ENCODE peak calls at places on chromosomes 13 and 19, in ten cellular contexts. B, O, I, X, M, R, G, U, P and Y are unnamed samples.

GRCh38 chr19:55703790-55704215 is 28.8 kb downstream of the EPN1 start:
- DNase-seq in P (peak; percentile 32), M (no peak), I (no peak), B (peak; percentile 79), R (peak; percentile 27), G (no peak), O (no peak), X (no peak), U (peak; percentile 62), Y (peak; percentile 60)

GRCh38 chr19:49556412-49557398 is 23.7 kb downstream of the NOSIP start:
- DNase-seq in R (no peak), M (no peak), X (no peak), G (peak; percentile 79), O (no peak), I (no peak), U (no peak), P (no peak), B (peak; percentile 54), Y (no peak)

GRCh38 chr19:38369584-38369983 is 4.8 kb upstream of the PSMD8 start:
- DNase-seq in O (no peak), X (no peak), G (no peak), I (no peak), M (no peak), B (no peak), P (no peak), R (no peak), U (no peak), Y (no peak)

GRCh38 chr19:12365094-12365371 is 450 bp downstream of the ZNF442 start:
- DNase-seq in R (peak; percentile 36), M (no peak), I (no peak), B (no peak), X (peak; percentile 39), U (no peak), O (peak; percentile 22), P (peak; percentile 42), G (no peak), Y (no peak)

GRCh38 chr19:844300-844971 is 3.6 kb downstream of the PRTN3 start:
- DNase-seq in P (no peak), U (no peak), G (no peak), X (no peak), B (no peak), R (no peak), I (no peak), M (no peak), O (no peak), Y (no peak)

GRCh38 chr19:14940266-14940665 is 1.0 kb upstream of the OR7C2 start:
- DNase-seq in M (no peak), X (no peak), G (no peak), R (no peak), O (no peak), B (no peak), P (no peak), U (no peak), I (no peak), Y (no peak)

GRCh38 chr13:80276371-80277289 is 64.3 kb downstream of the SPRY2 start:
- DNase-seq in U (no peak), R (peak; percentile 75), X (no peak), G (no peak), B (no peak), M (peak; percentile 33), O (peak; percentile 23), P (peak; percentile 34), I (no peak), Y (peak; percentile 63)

GRCh38 chr19:10927691-10928562 is 512 bp downstream of the YIPF2 start:
- DNase-seq in R (no peak), P (no peak), U (no peak), O (no peak), I (no peak), B (no peak), M (no peak), G (no peak), X (no peak), Y (no peak)

GRCh38 chr13:47564041-47564440 is 437.0 kb downstream of the SUCLA2 start:
- DNase-seq in G (no peak), X (no peak), O (no peak), U (no peak), P (no peak), R (no peak), B (no peak), I (no peak), M (no peak), Y (no peak)

GRCh38 chr13:51122868-51123267 is 11.8 kb upstream of the C13orf42 start:
- DNase-seq in U (no peak), R (no peak), O (no peak), M (no peak), I (peak; percentile 12), B (no peak), X (no peak), P (no peak), G (no peak), Y (no peak)

DNA sequence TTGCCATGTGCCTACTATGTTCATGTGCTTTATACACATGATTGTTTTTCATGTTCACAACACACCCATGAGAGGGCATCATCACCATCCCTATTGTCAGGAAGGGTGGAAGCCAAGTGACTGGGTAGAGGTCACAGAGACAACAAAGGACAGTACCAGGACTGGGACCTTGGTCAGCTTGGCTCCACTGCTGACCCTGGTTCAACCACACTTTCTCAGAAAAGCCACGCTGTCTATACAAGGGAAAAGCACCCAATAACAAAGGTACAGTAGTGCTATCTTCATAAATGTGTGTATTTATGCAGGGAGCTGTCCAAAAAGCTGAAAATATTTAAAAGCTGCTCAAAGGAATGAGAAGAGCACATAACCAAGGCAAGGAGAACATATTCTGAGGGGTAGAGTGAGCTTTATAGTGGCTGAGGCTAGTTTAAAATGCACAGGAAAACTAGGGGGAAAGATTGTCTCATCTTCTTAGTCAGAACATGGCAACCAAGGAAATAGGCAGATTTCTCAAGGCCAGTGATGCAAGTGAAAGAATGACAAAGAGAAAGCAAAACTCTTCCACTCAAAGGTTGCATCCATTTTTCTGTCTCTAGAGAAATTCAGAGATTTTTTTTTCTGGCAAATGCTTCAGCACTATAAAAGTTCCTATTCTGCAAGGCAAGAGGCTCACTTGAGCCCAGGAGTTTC is 415.0 kb downstream of the FOXO1 start:
- DNase-seq in O (no peak), X (no peak), I (no peak), R (peak; percentile 73), M (no peak), P (peak; percentile 60), G (no peak), B (no peak), U (no peak), Y (no peak)
- TF ChIP-seq CTCF in O (no peak), X (no peak), I (no peak), R (no peak), M (no peak), P (no peak), G (no peak), B (no peak), U (no peak), Y (no peak)

DNA sequence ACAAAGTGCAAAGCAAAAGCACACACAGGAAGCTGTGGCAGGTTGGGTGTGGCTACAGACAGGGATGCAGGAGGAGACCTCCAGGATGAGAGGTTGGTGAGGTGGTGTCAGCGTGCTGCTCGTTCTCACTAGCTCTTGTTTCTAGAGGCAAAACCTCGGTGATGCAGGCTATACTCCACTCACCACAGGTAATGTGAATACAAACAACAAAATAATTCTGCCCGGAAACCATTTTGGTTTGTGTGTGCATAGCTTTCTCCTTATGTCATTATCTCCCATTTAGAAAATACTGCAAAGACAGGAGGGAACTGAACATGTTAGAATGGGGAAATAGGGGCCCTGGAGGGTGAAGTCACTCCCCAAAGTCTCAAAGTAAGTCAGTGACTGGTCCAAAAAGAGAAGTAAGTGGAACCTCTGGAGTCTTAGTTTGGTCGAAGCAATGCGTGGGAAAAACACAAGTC is 9.4 kb downstream of the LCP1 start:
- DNase-seq in I (no peak), G (no peak), P (no peak), R (no peak), U (no peak), B (no peak), O (no peak), X (no peak), M (no peak), Y (no peak)
- TF ChIP-seq CTCF in I (no peak), G (no peak), P (no peak), R (no peak), U (no peak), B (no peak), O (no peak), X (no peak), M (no peak), Y (no peak)

GRCh38 chr13:101150998-101151397 is 265.3 kb downstream of the NALCN start:
- DNase-seq in O (peak; percentile 24), G (no peak), X (no peak), U (no peak), M (no peak), P (no peak), I (no peak), R (peak; percentile 12), B (no peak), Y (no peak)

GRCh38 chr13:101157261-101157660 is 259.0 kb downstream of the NALCN start:
- DNase-seq in R (no peak), P (no peak), I (no peak), M (no peak), B (no peak), G (no peak), O (no peak), X (no peak), U (no peak), Y (no peak)

GRCh38 chr13:101152184-101152583 is 264.1 kb downstream of the NALCN start:
- DNase-seq in B (no peak), R (no peak), I (no peak), P (no peak), G (no peak), X (no peak), U (no peak), O (no peak), M (no peak), Y (no peak)

GRCh38 chr13:101155920-101156319 is 260.4 kb downstream of the NALCN start:
- DNase-seq in O (no peak), U (no peak), R (no peak), M (no peak), B (no peak), X (no peak), G (no peak), P (no peak), I (no peak), Y (no peak)
- TF ChIP-seq CTCF in O (peak; percentile 29), U (peak; percentile 60), R (peak; percentile 53), M (no peak), B (no peak), X (no peak), G (peak; percentile 5), P (peak; percentile 55), I (no peak), Y (peak; percentile 61)

GRCh38 chr13:81540777-81541176 is 1199.9 kb upstream of the SPRY2 start:
- DNase-seq in M (no peak), B (no peak), I (no peak), R (no peak), P (no peak), U (no peak), G (no peak), O (no peak), X (no peak), Y (no peak)
- TF ChIP-seq CTCF in M (no peak), B (no peak), I (no peak), R (no peak), P (peak; percentile 10), U (peak; percentile 71), G (peak; percentile 20), O (no peak), X (no peak), Y (peak; percentile 65)

GRCh38 chr19:46173886-46174475 is 25.9 kb downstream of the IGFL2 start:
- DNase-seq in B (no peak), U (no peak), X (no peak), I (no peak), O (no peak), R (no peak), G (no peak), M (no peak), P (no peak), Y (no peak)
- TF ChIP-seq CTCF in B (no peak), U (no peak), X (no peak), I (no peak), O (no peak), R (no peak), G (no peak), M (no peak), P (no peak), Y (no peak)